ENCODE peak calls at places on chromosomes 1 and 21, in five cellular contexts. O, S, D, N and H are unnamed samples.

GRCh38 chr1:177190308-177190970 is 19.7 kb downstream of the BRINP2 start:
- DNase-seq in O (no peak), S (no peak), D (no peak), N (no peak), H (no peak)

GRCh38 chr21:39601194-39601940 is 11.4 kb upstream of the B3GALT5 start:
- DNase-seq in O (no peak), S (no peak), D (no peak), N (no peak), H (no peak)

GRCh38 chr1:2547210-2548067 is 8.7 kb upstream of the TNFRSF14 start:
- DNase-seq in O (no peak), S (peak), D (peak), N (no peak), H (no peak)

GRCh38 chr1:171583581-171584194 is 38.4 kb upstream of the MYOCOS start:
- DNase-seq in O (no peak), S (no peak), D (no peak), N (peak), H (no peak)

GRCh38 chr1:105730701-105731100 is 1325.8 kb upstream of the PRMT6 start:
- DNase-seq in O (no peak), S (no peak), D (no peak), N (no peak), H (no peak)

GRCh38 chr1:98210064-98210463 is 289.2 kb upstream of the DPYD start:
- DNase-seq in O (no peak), S (no peak), D (no peak), N (peak), H (peak)

GRCh38 chr1:10697621-10698160 is 98.8 kb downstream of the CASZ1 start:
- DNase-seq in O (no peak), S (no peak), D (no peak), N (no peak), H (no peak)

GRCh38 chr1:44103270-44104131 is 15.1 kb upstream of the KLF17 start:
- DNase-seq in O (no peak), S (no peak), D (no peak), N (peak), H (no peak)

GRCh38 chr1:245092638-245092976 is 62.2 kb upstream of the KIF26B start:
- DNase-seq in O (no peak), S (no peak), D (no peak), N (peak), H (no peak)

GRCh38 chr1:246786606-246787238 is 62.5 kb downstream of the SCCPDH start:
- DNase-seq in O (no peak), S (no peak), D (no peak), N (no peak), H (no peak)

GRCh38 chr1:113890816-113891215 is 3.4 kb upstream of the BCL2L15 start:
- DNase-seq in O (no peak), S (no peak), D (no peak), N (no peak), H (no peak)

GRCh38 chr1:36154765-36155559 is 998 bp upstream of the MAP7D1 start:
- DNase-seq in O (no peak), S (no peak), D (no peak), N (no peak), H (no peak)

GRCh38 chr1:245003246-245003645 is 138.9 kb upstream of the HNRNPU start:
- DNase-seq in O (no peak), S (no peak), D (no peak), N (no peak), H (no peak)

GRCh38 chr21:33578959-33579542 is 9.4 kb downstream of the DONSON start:
- DNase-seq in O (no peak), S (no peak), D (no peak), N (peak), H (no peak)

GRCh38 chr1:7223334-7224080 is 438.3 kb downstream of the CAMTA1 start:
- DNase-seq in O (no peak), S (no peak), D (no peak), N (peak), H (peak)

GRCh38 chr1:18104546-18105100 is 3.0 kb upstream of the IGSF21 start:
- DNase-seq in O (no peak), S (no peak), D (no peak), N (no peak), H (no peak)

GRCh38 chr1:27591622-27592021 is 12.3 kb downstream of the AHDC1 start:
- DNase-seq in O (no peak), S (no peak), D (no peak), N (no peak), H (no peak)

GRCh38 chr1:161215079-161215478 is at the start of gene FCER1G:
- DNase-seq in O (no peak), S (no peak), D (no peak), N (no peak), H (no peak)

GRCh38 chr1:202625416-202626360 is 84.6 kb downstream of the SYT2 start:
- DNase-seq in O (peak), S (peak), D (peak), N (peak), H (peak)

GRCh38 chr1:42966688-42967609 is 8.3 kb upstream of the SLC2A1 start:
- DNase-seq in O (no peak), S (no peak), D (no peak), N (peak), H (peak)

GRCh38 chr1:6954596-6954995 is 169.3 kb downstream of the CAMTA1 start:
- DNase-seq in O (no peak), S (no peak), D (no peak), N (no peak), H (no peak)

GRCh38 chr1:36411674-36412648 is 14.3 kb upstream of the LSM10 start:
- DNase-seq in O (no peak), S (peak), D (no peak), N (peak), H (no peak)

GRCh38 chr1:14486401-14487110 is 111.9 kb upstream of the KAZN start:
- DNase-seq in O (no peak), S (no peak), D (no peak), N (peak), H (peak)

GRCh38 chr1:210754931-210755670 is 378.8 kb downstream of the KCNH1 start:
- DNase-seq in O (no peak), S (no peak), D (no peak), N (no peak), H (no peak)

GRCh38 chr1:162172733-162173132 is 103.2 kb downstream of the NOS1AP start:
- DNase-seq in O (no peak), S (no peak), D (no peak), N (no peak), H (no peak)

GRCh38 chr1:208527197-208527596 is 283.0 kb upstream of the PLXNA2 start:
- DNase-seq in O (no peak), S (no peak), D (no peak), N (no peak), H (no peak)